ENCODE peak calls at places on chromosomes 12 and 14, in ten cellular contexts. A is lower lobe of right lung, G is fibroblast of mammary gland, W is cardiac muscle cell, Y is WERI-Rb-1, F is AG09309, D is kidney epithelial cell, S is OCI-LY7, P is esophagus squamous epithelium, E is right lobe of liver. H is an unnamed sample.
A peak's percentile ranks its signal among the peaks of the same experiment; 100 is the strongest.

GRCh38 chr12:108120863-108121165 is 8.3 kb upstream of the WSCD2 start:
- DNase-seq in W (no peak), E (no peak), D (no peak), F (no peak), Y (no peak), A (no peak), G (no peak), P (no peak), S (no peak), H (no peak)

GRCh38 chr14:26856832-26857508 is 259.1 kb upstream of the NOVA1 start:
- DNase-seq in E (no peak), A (no peak), P (no peak), Y (no peak), W (no peak), F (no peak), G (no peak), S (no peak), D (no peak), H (no peak)

GRCh38 chr14:89952581-89952980 is 1.9 kb downstream of the EFCAB11 start:
- DNase-seq in W (no peak), E (no peak), F (no peak), A (no peak), Y (peak; percentile 60), G (no peak), D (no peak), P (no peak), S (no peak), H (no peak)

GRCh38 chr14:88986146-88986841 is 161.8 kb downstream of the TTC8 start:
- DNase-seq in A (no peak), G (peak; percentile 92), S (no peak), D (no peak), E (no peak), P (no peak), W (no peak), F (no peak), Y (no peak), H (no peak)

GRCh38 chr12:63874897-63875296 is 30.4 kb downstream of the SRGAP1 start:
- DNase-seq in W (no peak), E (no peak), D (no peak), F (no peak), Y (no peak), G (no peak), S (no peak), A (no peak), P (no peak), H (no peak)

GRCh38 chr14:79825046-79825521 is 386.2 kb downstream of the DIO2 start:
- DNase-seq in D (no peak), E (no peak), W (no peak), G (peak; percentile 89), S (no peak), F (peak; percentile 25), P (no peak), A (no peak), Y (no peak), H (peak; percentile 42)

GRCh38 chr12:11499802-11500201 is 104.4 kb upstream of the PRB2 start:
- DNase-seq in P (no peak), A (no peak), D (no peak), W (no peak), F (no peak), S (no peak), E (no peak), Y (no peak), G (no peak), H (no peak)

GRCh38 chr12:56115329-56115728 is 1.1 kb upstream of the RPL41 start:
- DNase-seq in S (no peak), D (no peak), Y (no peak), E (no peak), W (no peak), P (no peak), G (peak; percentile 58), F (no peak), A (no peak), H (no peak)

GRCh38 chr12:113325938-113326337 is 9.0 kb downstream of the SLC8B1 start:
- DNase-seq in W (no peak), E (no peak), S (no peak), D (no peak), A (no peak), Y (no peak), P (no peak), G (peak; percentile 83), F (peak; percentile 35), H (no peak)

GRCh38 chr12:105343836-105344235 is 13.3 kb downstream of the C12orf75 start:
- DNase-seq in W (no peak), F (no peak), D (no peak), P (no peak), A (no peak), S (no peak), E (no peak), G (no peak), Y (no peak), H (no peak)

GRCh38 chr14:72902802-72903530 is 9.1 kb upstream of the DPF3 start:
- DNase-seq in E (no peak), S (no peak), A (no peak), D (no peak), F (no peak), P (no peak), G (peak; percentile 68), Y (no peak), W (no peak), H (no peak)

GRCh38 chr14:95770777-95771176 is 56.9 kb upstream of the TCL1A start:
- DNase-seq in D (no peak), P (no peak), W (no peak), E (no peak), G (no peak), S (no peak), Y (no peak), A (no peak), F (no peak), H (no peak)

GRCh38 chr14:74476607-74477006 is 16.5 kb downstream of the NPC2 start:
- DNase-seq in D (no peak), Y (no peak), A (no peak), G (no peak), W (no peak), F (no peak), E (no peak), P (no peak), S (no peak), H (no peak)

GRCh38 chr14:47439953-47440352 is 235.5 kb downstream of the MDGA2 start:
- DNase-seq in G (no peak), D (no peak), F (no peak), Y (no peak), E (no peak), P (no peak), A (no peak), S (no peak), W (no peak), H (no peak)

GRCh38 chr14:76136476-76137160 is 15.1 kb upstream of the GPATCH2L start:
- DNase-seq in F (no peak), G (no peak), P (no peak), E (no peak), A (no peak), S (no peak), D (no peak), Y (no peak), W (no peak), H (no peak)
- H3K4me3 ChIP-seq in F (no peak overlapping the region), G (no peak overlapping the region), P (no peak overlapping the region), E (no peak overlapping the region), A (no peak overlapping the region), S (no peak overlapping the region), D (no peak overlapping the region), Y (no peak overlapping the region), W (no peak overlapping the region), H (no peak overlapping the region)

GRCh38 chr14:49550284-49551184 is 35.6 kb downstream of the RPS29 start:
- DNase-seq in S (peak; percentile 7), E (no peak), F (no peak), G (peak; percentile 36), Y (no peak), D (no peak), A (no peak), W (peak; percentile 10), P (no peak), H (peak; percentile 56)
- TF ChIP-seq CTCF in S (peak; percentile 57), E (peak; percentile 34), F (peak; percentile 39), G (peak; percentile 46), Y (no peak), D (peak; percentile 49), A (no peak), W (peak; percentile 35), P (no peak), H (peak; percentile 57)

GRCh38 chr12:57230381-57231155 is 1.1 kb downstream of the SHMT2 start:
- DNase-seq in W (no peak), G (no peak), A (peak; percentile 32), F (no peak), S (no peak), P (no peak), E (no peak), Y (no peak), D (no peak), H (no peak)

GRCh38 chr12:57229634-57230380 is at the start of gene SHMT2:
- DNase-seq in Y (peak; percentile 97), A (peak; percentile 96), W (peak; percentile 97), F (peak; percentile 85), D (peak; percentile 89), E (peak; percentile 95), G (peak; percentile 96), P (no peak), S (peak; percentile 99), H (peak; percentile 55)

GRCh38 chr12:57232156-57232756 is 2.7 kb downstream of the SHMT2 start:
- DNase-seq in S (no peak), W (no peak), G (no peak), E (peak; percentile 63), P (no peak), A (peak; percentile 35), Y (no peak), D (no peak), F (no peak), H (no peak)

GRCh38 chr12:57233357-57234232 is 4.1 kb downstream of the SHMT2 start:
- DNase-seq in F (no peak), A (peak; percentile 45), W (no peak), D (no peak), E (peak; percentile 18), Y (no peak), S (no peak), G (peak; percentile 86), P (no peak), H (no peak)

DNA sequence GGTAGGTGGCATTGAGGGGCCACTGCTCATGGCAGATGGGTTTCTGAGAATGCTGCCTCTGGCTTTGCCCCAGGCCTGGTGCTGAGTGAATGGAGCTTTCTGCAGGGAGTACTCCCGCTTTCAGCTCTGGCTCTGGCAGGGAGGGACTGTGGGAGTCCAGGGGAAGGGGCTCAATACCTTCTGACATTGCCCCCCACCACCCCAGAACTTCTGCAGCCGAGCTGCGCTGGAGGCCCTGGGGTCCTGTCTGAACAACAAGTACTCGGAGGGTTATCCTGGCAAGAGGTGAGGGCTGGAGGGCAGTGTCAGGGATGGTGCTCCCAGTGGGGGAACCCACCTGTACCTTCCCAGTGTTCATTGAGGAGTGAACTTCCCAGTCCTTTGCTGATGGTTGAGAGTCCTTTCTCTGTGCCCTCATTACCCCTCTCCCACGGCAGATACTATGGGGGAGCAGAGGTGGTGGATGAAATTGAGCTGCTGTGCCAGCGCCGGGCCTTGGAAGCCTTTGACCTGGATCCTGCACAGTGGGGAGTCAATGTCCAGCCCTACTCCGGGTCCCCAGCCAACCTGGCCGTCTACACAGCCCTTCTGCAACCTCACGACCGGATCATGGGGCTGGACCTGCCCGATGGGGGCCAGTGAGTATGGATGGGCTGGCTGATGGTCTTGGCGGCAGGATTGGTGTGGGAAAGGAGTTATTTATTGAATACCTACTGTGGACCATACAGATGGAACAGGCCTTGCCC is 1.9 kb downstream of the SHMT2 start:
- DNase-seq in D (no peak), P (no peak), A (peak; percentile 32), G (no peak), F (no peak), E (no peak), W (no peak), S (no peak), Y (no peak), H (no peak)
- H3K4me3 ChIP-seq in D (no peak overlapping the region), P (no peak overlapping the region), A (no peak overlapping the region), G (peak overlapping the region; percentile 1), F (peak overlapping the region; percentile 67), E (peak overlapping the region; percentile 63), W (no peak overlapping the region), S (peak overlapping the region; percentile 83), Y (no peak overlapping the region), H (no peak overlapping the region)

GRCh38 chr14:30185832-30186231 is 258.2 kb upstream of the PRKD1 start:
- DNase-seq in E (no peak), P (no peak), S (no peak), G (no peak), D (no peak), A (no peak), F (no peak), W (no peak), Y (no peak), H (no peak)
- TF ChIP-seq CTCF in E (no peak), P (no peak), S (no peak), G (peak; percentile 19), D (no peak), A (no peak), F (peak; percentile 9), W (no peak), Y (no peak), H (peak; percentile 33)